ENCODE peak calls at places on chromosome 15, in nine cellular contexts. One of them, this sample, is unnamed.

GRCh38 chr15:42226648-42227047 is 18.5 kb upstream of the VPS39 start:
- DNase-seq in astrocyte of the spinal cord: no peak
- DNase-seq in psoas muscle: no peak
- DNase-seq in choroid plexus epithelial cell: no peak
- DNase-seq in fibroblast of lung: no peak
- DNase-seq in left ventricle myocardium inferior: no peak
- DNase-seq in activated B cell treated with CpG ODN at 0.5 μM for 24 hours: no peak
- DNase-seq in AG10803: no peak
- DNase-seq in adrenal gland: no peak
- DNase-seq in this sample: no peak

GRCh38 chr15:44029003-44029402 is 166.1 kb downstream of the FRMD5 start:
- DNase-seq in AG10803: peak; percentile 12
- DNase-seq in left ventricle myocardium inferior: no peak
- DNase-seq in psoas muscle: no peak
- DNase-seq in fibroblast of lung: peak; percentile 13
- DNase-seq in adrenal gland: no peak
- DNase-seq in astrocyte of the spinal cord: no peak
- DNase-seq in choroid plexus epithelial cell: no peak
- DNase-seq in activated B cell treated with CpG ODN at 0.5 μM for 24 hours: no peak
- DNase-seq in this sample: no peak

GRCh38 chr15:46681901-46682300 is 1035.4 kb upstream of the SEMA6D start:
- DNase-seq in left ventricle myocardium inferior: no peak
- DNase-seq in astrocyte of the spinal cord: no peak
- DNase-seq in choroid plexus epithelial cell: no peak
- DNase-seq in psoas muscle: no peak
- DNase-seq in fibroblast of lung: no peak
- DNase-seq in activated B cell treated with CpG ODN at 0.5 μM for 24 hours: no peak
- DNase-seq in adrenal gland: no peak
- DNase-seq in AG10803: no peak
- DNase-seq in this sample: no peak

GRCh38 chr15:41849204-41849603 is 10.6 kb downstream of the PLA2G4B start:
- DNase-seq in AG10803: no peak
- DNase-seq in activated B cell treated with CpG ODN at 0.5 μM for 24 hours: no peak
- DNase-seq in choroid plexus epithelial cell: no peak
- DNase-seq in fibroblast of lung: no peak
- DNase-seq in left ventricle myocardium inferior: no peak
- DNase-seq in astrocyte of the spinal cord: no peak
- DNase-seq in adrenal gland: no peak
- DNase-seq in psoas muscle: no peak
- DNase-seq in this sample: no peak

GRCh38 chr15:34753236-34753894 is 1.4 kb downstream of the GJD2 start:
- DNase-seq in activated B cell treated with CpG ODN at 0.5 μM for 24 hours: no peak
- DNase-seq in astrocyte of the spinal cord: peak; percentile 49
- DNase-seq in adrenal gland: peak; percentile 25
- DNase-seq in choroid plexus epithelial cell: peak; percentile 63
- DNase-seq in fibroblast of lung: peak; percentile 57
- DNase-seq in psoas muscle: no peak
- DNase-seq in AG10803: peak; percentile 58
- DNase-seq in left ventricle myocardium inferior: peak; percentile 14
- DNase-seq in this sample: no peak

GRCh38 chr15:65110676-65111292 is 4.2 kb downstream of the UBAP1L start:
- DNase-seq in psoas muscle: no peak
- DNase-seq in fibroblast of lung: peak; percentile 74
- DNase-seq in astrocyte of the spinal cord: peak; percentile 15
- DNase-seq in activated B cell treated with CpG ODN at 0.5 μM for 24 hours: no peak
- DNase-seq in left ventricle myocardium inferior: no peak
- DNase-seq in choroid plexus epithelial cell: peak; percentile 62
- DNase-seq in adrenal gland: no peak
- DNase-seq in AG10803: no peak
- DNase-seq in this sample: no peak

GRCh38 chr15:80285379-80285778 is 33.4 kb upstream of the CTXND1 start:
- DNase-seq in activated B cell treated with CpG ODN at 0.5 μM for 24 hours: no peak
- DNase-seq in fibroblast of lung: no peak
- DNase-seq in psoas muscle: no peak
- DNase-seq in left ventricle myocardium inferior: no peak
- DNase-seq in choroid plexus epithelial cell: no peak
- DNase-seq in astrocyte of the spinal cord: no peak
- DNase-seq in AG10803: no peak
- DNase-seq in adrenal gland: no peak
- DNase-seq in this sample: no peak

GRCh38 chr15:30962079-30962478 is 29.3 kb downstream of the MTMR10 start:
- DNase-seq in AG10803: no peak
- DNase-seq in psoas muscle: peak; percentile 75
- DNase-seq in fibroblast of lung: no peak
- DNase-seq in adrenal gland: no peak
- DNase-seq in left ventricle myocardium inferior: no peak
- DNase-seq in choroid plexus epithelial cell: no peak
- DNase-seq in astrocyte of the spinal cord: no peak
- DNase-seq in activated B cell treated with CpG ODN at 0.5 μM for 24 hours: no peak
- DNase-seq in this sample: no peak

GRCh38 chr15:61659571-61660190 is 400.6 kb downstream of the VPS13C start:
- DNase-seq in psoas muscle: no peak
- DNase-seq in astrocyte of the spinal cord: peak; percentile 81
- DNase-seq in AG10803: peak; percentile 84
- DNase-seq in left ventricle myocardium inferior: no peak
- DNase-seq in choroid plexus epithelial cell: peak; percentile 76
- DNase-seq in fibroblast of lung: peak; percentile 7
- DNase-seq in adrenal gland: no peak
- DNase-seq in activated B cell treated with CpG ODN at 0.5 μM for 24 hours: no peak
- DNase-seq in this sample: no peak

GRCh38 chr15:61383421-61383820 is 154.3 kb upstream of the RORA start:
- DNase-seq in activated B cell treated with CpG ODN at 0.5 μM for 24 hours: no peak
- DNase-seq in fibroblast of lung: peak; percentile 13
- DNase-seq in choroid plexus epithelial cell: peak; percentile 69
- DNase-seq in adrenal gland: no peak
- DNase-seq in AG10803: peak; percentile 95
- DNase-seq in psoas muscle: no peak
- DNase-seq in astrocyte of the spinal cord: peak; percentile 4
- DNase-seq in left ventricle myocardium inferior: no peak
- DNase-seq in this sample: no peak

GRCh38 chr15:77527831-77528231 is 104.9 kb downstream of the LINGO1 start:
- DNase-seq in adrenal gland: no peak
- DNase-seq in psoas muscle: no peak
- DNase-seq in AG10803: no peak
- DNase-seq in fibroblast of lung: no peak
- DNase-seq in activated B cell treated with CpG ODN at 0.5 μM for 24 hours: no peak
- DNase-seq in choroid plexus epithelial cell: peak; percentile 11
- DNase-seq in astrocyte of the spinal cord: peak; percentile 6
- DNase-seq in left ventricle myocardium inferior: no peak
- DNase-seq in this sample: no peak

GRCh38 chr15:77527164-77527778 is 105.4 kb downstream of the LINGO1 start:
- DNase-seq in choroid plexus epithelial cell: peak; percentile 86
- DNase-seq in AG10803: peak; percentile 50
- DNase-seq in activated B cell treated with CpG ODN at 0.5 μM for 24 hours: no peak
- DNase-seq in adrenal gland: no peak
- DNase-seq in astrocyte of the spinal cord: peak; percentile 71
- DNase-seq in fibroblast of lung: peak; percentile 47
- DNase-seq in psoas muscle: peak; percentile 35
- DNase-seq in left ventricle myocardium inferior: peak; percentile 46
- DNase-seq in this sample: peak; percentile 59

GRCh38 chr15:77528968-77529319 is 103.8 kb downstream of the LINGO1 start:
- DNase-seq in astrocyte of the spinal cord: no peak
- DNase-seq in left ventricle myocardium inferior: no peak
- DNase-seq in activated B cell treated with CpG ODN at 0.5 μM for 24 hours: no peak
- DNase-seq in choroid plexus epithelial cell: no peak
- DNase-seq in fibroblast of lung: no peak
- DNase-seq in AG10803: no peak
- DNase-seq in adrenal gland: no peak
- DNase-seq in psoas muscle: peak; percentile 36
- DNase-seq in this sample: no peak

GRCh38 chr15:77529394-77530159 is 103.1 kb downstream of the LINGO1 start:
- DNase-seq in psoas muscle: peak; percentile 27
- DNase-seq in AG10803: no peak
- DNase-seq in adrenal gland: no peak
- DNase-seq in choroid plexus epithelial cell: no peak
- DNase-seq in fibroblast of lung: no peak
- DNase-seq in activated B cell treated with CpG ODN at 0.5 μM for 24 hours: no peak
- DNase-seq in left ventricle myocardium inferior: no peak
- DNase-seq in astrocyte of the spinal cord: no peak
- DNase-seq in this sample: no peak

GRCh38 chr15:77528290-77528967 is 104.3 kb downstream of the LINGO1 start:
- DNase-seq in psoas muscle: peak; percentile 34
- DNase-seq in astrocyte of the spinal cord: no peak
- DNase-seq in adrenal gland: no peak
- DNase-seq in choroid plexus epithelial cell: no peak
- DNase-seq in left ventricle myocardium inferior: no peak
- DNase-seq in activated B cell treated with CpG ODN at 0.5 μM for 24 hours: no peak
- DNase-seq in AG10803: no peak
- DNase-seq in fibroblast of lung: no peak
- DNase-seq in this sample: no peak
- TF ChIP-seq CTCF in psoas muscle: no peak
- TF ChIP-seq CTCF in astrocyte of the spinal cord: no peak
- TF ChIP-seq CTCF in adrenal gland: no peak
- TF ChIP-seq CTCF in choroid plexus epithelial cell: no peak
- TF ChIP-seq CTCF in left ventricle myocardium inferior: no peak
- TF ChIP-seq CTCF in activated B cell treated with CpG ODN at 0.5 μM for 24 hours: no peak
- TF ChIP-seq CTCF in AG10803: no peak
- TF ChIP-seq CTCF in fibroblast of lung: no peak
- TF ChIP-seq CTCF in this sample: no peak

DNA sequence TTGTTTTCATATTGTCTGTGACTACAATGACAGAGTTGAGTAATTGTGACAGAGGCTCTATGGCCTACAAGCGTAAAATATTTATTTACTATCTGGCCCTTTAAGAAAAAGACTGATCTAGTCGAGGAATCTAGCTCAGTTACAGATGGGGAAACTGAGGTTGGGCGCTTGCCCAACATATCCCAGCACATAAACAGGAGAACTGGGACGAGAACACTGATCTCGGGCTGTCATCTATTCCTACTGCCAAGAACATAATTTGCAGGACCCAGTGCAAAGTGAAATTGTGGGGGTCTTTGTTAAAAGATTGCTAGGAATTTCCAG is 1.9 kb downstream of the FES start:
- DNase-seq in choroid plexus epithelial cell: no peak
- DNase-seq in adrenal gland: no peak
- DNase-seq in AG10803: no peak
- DNase-seq in astrocyte of the spinal cord: no peak
- DNase-seq in fibroblast of lung: no peak
- DNase-seq in psoas muscle: no peak
- DNase-seq in left ventricle myocardium inferior: no peak
- DNase-seq in activated B cell treated with CpG ODN at 0.5 μM for 24 hours: no peak
- DNase-seq in this sample: no peak
- TF ChIP-seq CTCF in choroid plexus epithelial cell: no peak
- TF ChIP-seq CTCF in adrenal gland: no peak
- TF ChIP-seq CTCF in AG10803: no peak
- TF ChIP-seq CTCF in astrocyte of the spinal cord: no peak
- TF ChIP-seq CTCF in fibroblast of lung: no peak
- TF ChIP-seq CTCF in psoas muscle: no peak
- TF ChIP-seq CTCF in left ventricle myocardium inferior: no peak
- TF ChIP-seq CTCF in activated B cell treated with CpG ODN at 0.5 μM for 24 hours: no peak
- TF ChIP-seq CTCF in this sample: no peak

GRCh38 chr15:67127925-67128324 is 62.5 kb downstream of the SMAD3 start:
- DNase-seq in activated B cell treated with CpG ODN at 0.5 μM for 24 hours: no peak
- DNase-seq in choroid plexus epithelial cell: peak; percentile 94
- DNase-seq in astrocyte of the spinal cord: peak; percentile 97
- DNase-seq in fibroblast of lung: peak; percentile 99
- DNase-seq in psoas muscle: no peak
- DNase-seq in adrenal gland: no peak
- DNase-seq in AG10803: peak; percentile 97
- DNase-seq in left ventricle myocardium inferior: no peak
- DNase-seq in this sample: no peak
- TF ChIP-seq CTCF in activated B cell treated with CpG ODN at 0.5 μM for 24 hours: no peak
- TF ChIP-seq CTCF in choroid plexus epithelial cell: no peak
- TF ChIP-seq CTCF in astrocyte of the spinal cord: no peak
- TF ChIP-seq CTCF in fibroblast of lung: no peak
- TF ChIP-seq CTCF in psoas muscle: no peak
- TF ChIP-seq CTCF in adrenal gland: no peak
- TF ChIP-seq CTCF in AG10803: no peak
- TF ChIP-seq CTCF in left ventricle myocardium inferior: no peak
- TF ChIP-seq CTCF in this sample: no peak

GRCh38 chr15:29115093-29115991 is 154.3 kb downstream of the NSMCE3 start:
- DNase-seq in fibroblast of lung: no peak
- DNase-seq in left ventricle myocardium inferior: no peak
- DNase-seq in choroid plexus epithelial cell: peak; percentile 41
- DNase-seq in psoas muscle: no peak
- DNase-seq in astrocyte of the spinal cord: peak; percentile 16
- DNase-seq in adrenal gland: no peak
- DNase-seq in activated B cell treated with CpG ODN at 0.5 μM for 24 hours: no peak
- DNase-seq in AG10803: no peak
- DNase-seq in this sample: no peak
- TF ChIP-seq CTCF in fibroblast of lung: peak; percentile 52
- TF ChIP-seq CTCF in left ventricle myocardium inferior: peak; percentile 43
- TF ChIP-seq CTCF in choroid plexus epithelial cell: peak; percentile 59
- TF ChIP-seq CTCF in psoas muscle: no peak
- TF ChIP-seq CTCF in astrocyte of the spinal cord: peak; percentile 56
- TF ChIP-seq CTCF in adrenal gland: no peak
- TF ChIP-seq CTCF in activated B cell treated with CpG ODN at 0.5 μM for 24 hours: no peak
- TF ChIP-seq CTCF in AG10803: peak; percentile 15
- TF ChIP-seq CTCF in this sample: no peak

GRCh38 chr15:66701422-66702034 is 508 bp upstream of the SMAD6 start:
- DNase-seq in fibroblast of lung: peak; percentile 72
- DNase-seq in psoas muscle: peak; percentile 73
- DNase-seq in left ventricle myocardium inferior: peak; percentile 58
- DNase-seq in activated B cell treated with CpG ODN at 0.5 μM for 24 hours: peak; percentile 57
- DNase-seq in AG10803: no peak
- DNase-seq in choroid plexus epithelial cell: no peak
- DNase-seq in adrenal gland: peak; percentile 43
- DNase-seq in astrocyte of the spinal cord: peak; percentile 79
- DNase-seq in this sample: no peak
- TF ChIP-seq CTCF in fibroblast of lung: no peak
- TF ChIP-seq CTCF in psoas muscle: no peak
- TF ChIP-seq CTCF in left ventricle myocardium inferior: no peak
- TF ChIP-seq CTCF in activated B cell treated with CpG ODN at 0.5 μM for 24 hours: no peak
- TF ChIP-seq CTCF in AG10803: no peak
- TF ChIP-seq CTCF in choroid plexus epithelial cell: no peak
- TF ChIP-seq CTCF in adrenal gland: no peak
- TF ChIP-seq CTCF in astrocyte of the spinal cord: no peak
- TF ChIP-seq CTCF in this sample: no peak

GRCh38 chr15:89477411-89478242 is 18.8 kb downstream of the RHCG start:
- DNase-seq in adrenal gland: no peak
- DNase-seq in fibroblast of lung: no peak
- DNase-seq in psoas muscle: no peak
- DNase-seq in activated B cell treated with CpG ODN at 0.5 μM for 24 hours: no peak
- DNase-seq in choroid plexus epithelial cell: no peak
- DNase-seq in left ventricle myocardium inferior: no peak
- DNase-seq in astrocyte of the spinal cord: no peak
- DNase-seq in AG10803: no peak
- DNase-seq in this sample: no peak

GRCh38 chr15:89469331-89470107 is 26.9 kb downstream of the RHCG start:
- DNase-seq in fibroblast of lung: no peak
- DNase-seq in choroid plexus epithelial cell: no peak
- DNase-seq in adrenal gland: no peak
- DNase-seq in activated B cell treated with CpG ODN at 0.5 μM for 24 hours: no peak
- DNase-seq in left ventricle myocardium inferior: no peak
- DNase-seq in AG10803: no peak
- DNase-seq in psoas muscle: no peak
- DNase-seq in astrocyte of the spinal cord: no peak
- DNase-seq in this sample: no peak

GRCh38 chr15:89475688-89476087 is 20.7 kb downstream of the RHCG start:
- DNase-seq in choroid plexus epithelial cell: no peak
- DNase-seq in astrocyte of the spinal cord: no peak
- DNase-seq in psoas muscle: no peak
- DNase-seq in activated B cell treated with CpG ODN at 0.5 μM for 24 hours: no peak
- DNase-seq in fibroblast of lung: no peak
- DNase-seq in AG10803: no peak
- DNase-seq in left ventricle myocardium inferior: no peak
- DNase-seq in adrenal gland: no peak
- DNase-seq in this sample: no peak

GRCh38 chr15:89472785-89473256 is 23.6 kb downstream of the RHCG start:
- DNase-seq in adrenal gland: peak; percentile 20
- DNase-seq in left ventricle myocardium inferior: peak; percentile 23
- DNase-seq in activated B cell treated with CpG ODN at 0.5 μM for 24 hours: peak; percentile 62
- DNase-seq in psoas muscle: no peak
- DNase-seq in AG10803: peak; percentile 33
- DNase-seq in astrocyte of the spinal cord: peak; percentile 37
- DNase-seq in fibroblast of lung: peak; percentile 40
- DNase-seq in choroid plexus epithelial cell: peak; percentile 72
- DNase-seq in this sample: peak; percentile 83
- TF ChIP-seq CTCF in adrenal gland: peak; percentile 57
- TF ChIP-seq CTCF in left ventricle myocardium inferior: peak; percentile 64
- TF ChIP-seq CTCF in activated B cell treated with CpG ODN at 0.5 μM for 24 hours: no peak
- TF ChIP-seq CTCF in psoas muscle: peak; percentile 39
- TF ChIP-seq CTCF in AG10803: peak; percentile 70
- TF ChIP-seq CTCF in astrocyte of the spinal cord: peak; percentile 78
- TF ChIP-seq CTCF in fibroblast of lung: peak; percentile 76
- TF ChIP-seq CTCF in choroid plexus epithelial cell: peak; percentile 90
- TF ChIP-seq CTCF in this sample: peak; percentile 91